ENCODE peak calls at places on chromosomes 5 and 9, in seven cellular contexts. J is GM12878, Y is K562, W is GM12892, H is SK-N-SH, I is H1, T is HepG2. K is an unnamed sample.

GRCh38 chr5:160087244-160087643 is 32.0 kb downstream of the PWWP2A start:
- DNase-seq in J (no peak), Y (no peak), W (no peak), H (no peak), I (no peak), T (no peak), K (no peak)

GRCh38 chr9:33426843-33427293 is 20.5 kb downstream of the AQP3 start:
- DNase-seq in J (no peak), Y (peak), W (no peak), H (no peak), I (no peak), T (no peak), K (no peak)

GRCh38 chr5:181217805-181218065 is 5.3 kb upstream of the TRIM41 start:
- DNase-seq in J (no peak), Y (no peak), W (no peak), H (no peak), I (no peak), T (no peak), K (no peak)

GRCh38 chr5:177433658-177434217 is 7.3 kb downstream of the GRK6 start:
- DNase-seq in J (no peak), Y (no peak), W (no peak), H (no peak), I (no peak), T (no peak), K (no peak)

GRCh38 chr5:133938932-133939331 is 29.5 kb downstream of the C5orf15 start:
- DNase-seq in J (no peak), Y (no peak), W (no peak), H (no peak), I (no peak), T (no peak), K (no peak)

GRCh38 chr5:179668404-179668803 is 12.4 kb downstream of the CBY3 start:
- DNase-seq in J (no peak), Y (peak), W (peak), H (peak), I (peak), T (peak), K (no peak)

GRCh38 chr5:178150977-178151734 is 2.5 kb downstream of the NHP2 start:
- DNase-seq in J (no peak), Y (no peak), W (no peak), H (no peak), I (no peak), T (no peak), K (no peak)

GRCh38 chr5:151024894-151025606 is 4.7 kb downstream of the GPX3 start:
- DNase-seq in J (no peak), Y (no peak), W (no peak), H (no peak), I (no peak), T (no peak), K (no peak)

GRCh38 chr9:97307091-97307490 is 368 bp upstream of the CCDC180 start:
- DNase-seq in J (no peak), Y (peak), W (no peak), H (peak), I (peak), T (no peak), K (no peak)

GRCh38 chr9:110197330-110198187 is 10.4 kb downstream of the C9orf152 start:
- DNase-seq in J (no peak), Y (no peak), W (no peak), H (no peak), I (no peak), T (peak), K (no peak)

GRCh38 chr9:33165263-33166151 is 1.6 kb downstream of the B4GALT1 start:
- DNase-seq in J (peak), Y (peak), W (no peak), H (no peak), I (no peak), T (peak), K (no peak)

GRCh38 chr5:142888469-142889085 is 118.4 kb downstream of the ARHGAP26 start:
- DNase-seq in J (no peak), Y (peak), W (no peak), H (peak), I (no peak), T (peak), K (no peak)

GRCh38 chr5:61023131-61023530 is 78.1 kb downstream of the NDUFAF2 start:
- DNase-seq in J (no peak), Y (no peak), W (no peak), H (no peak), I (no peak), T (no peak), K (no peak)

GRCh38 chr9:107175826-107176500 is 107.1 kb upstream of the RAD23B start:
- DNase-seq in J (no peak), Y (no peak), W (no peak), H (no peak), I (no peak), T (no peak), K (no peak)

GRCh38 chr9:98775831-98776441 is 20.4 kb downstream of the ANKS6 start:
- DNase-seq in J (no peak), Y (peak), W (peak), H (peak), I (no peak), T (peak), K (peak)

GRCh38 chr9:121447341-121447834 is 52.3 kb downstream of the GGTA1 start:
- DNase-seq in J (no peak), Y (no peak), W (no peak), H (no peak), I (no peak), T (no peak), K (no peak)

GRCh38 chr5:97063276-97063675 is 79.1 kb downstream of the LIX1 start:
- DNase-seq in J (no peak), Y (no peak), W (no peak), H (no peak), I (no peak), T (no peak), K (no peak)

GRCh38 chr5:120538149-120538548 is 74.0 kb downstream of the PRR16 start:
- DNase-seq in J (no peak), Y (no peak), W (no peak), H (no peak), I (no peak), T (no peak), K (no peak)

GRCh38 chr9:76987594-76988200 is 31.8 kb upstream of the FOXB2 start:
- DNase-seq in J (peak), Y (peak), W (no peak), H (no peak), I (peak), T (peak), K (peak)

GRCh38 chr9:88236531-88237453 is 98.5 kb upstream of the SPATA31C2 start:
- DNase-seq in J (no peak), Y (no peak), W (no peak), H (no peak), I (no peak), T (no peak), K (no peak)

GRCh38 chr5:57804007-57804444 is 321.4 kb upstream of the ACTBL2 start:
- DNase-seq in J (no peak), Y (no peak), W (no peak), H (no peak), I (no peak), T (no peak), K (no peak)

GRCh38 chr9:97557606-97558095 is 56.2 kb downstream of the TMOD1 start:
- DNase-seq in J (no peak), Y (no peak), W (no peak), H (peak), I (no peak), T (no peak), K (no peak)

GRCh38 chr9:82829818-82830217 is 233.1 kb downstream of the RASEF start:
- DNase-seq in J (no peak), Y (no peak), W (no peak), H (no peak), I (no peak), T (no peak), K (no peak)

GRCh38 chr9:107674252-107674936 is 184.8 kb upstream of the KLF4 start:
- DNase-seq in J (no peak), Y (no peak), W (no peak), H (no peak), I (peak), T (no peak), K (no peak)

GRCh38 chr5:141654298-141654697 is 3.1 kb upstream of the FCHSD1 start:
- DNase-seq in J (no peak), Y (no peak), W (no peak), H (no peak), I (no peak), T (no peak), K (no peak)

GRCh38 chr5:180640765-180641565 is 8.4 kb downstream of the FLT4 start:
- DNase-seq in J (no peak), Y (no peak), W (peak), H (peak), I (no peak), T (no peak), K (peak)

GRCh38 chr9:15927131-15927530 is 374.3 kb downstream of the CCDC171 start:
- DNase-seq in J (no peak), Y (no peak), W (no peak), H (no peak), I (no peak), T (no peak), K (no peak)

GRCh38 chr5:181164076-181164952 is 16.9 kb downstream of the OR2V2 start:
- DNase-seq in J (no peak), Y (no peak), W (no peak), H (no peak), I (no peak), T (no peak), K (no peak)

GRCh38 chr9:81538929-81539716 is 150.2 kb downstream of the TLE1 start:
- DNase-seq in J (no peak), Y (no peak), W (no peak), H (no peak), I (no peak), T (no peak), K (no peak)

GRCh38 chr9:15096959-15097358 is 186.7 kb upstream of the FREM1 start:
- DNase-seq in J (no peak), Y (no peak), W (no peak), H (no peak), I (no peak), T (no peak), K (no peak)

GRCh38 chr5:140216468-140217074 is 41.6 kb downstream of the CYSTM1 start:
- DNase-seq in J (no peak), Y (peak), W (no peak), H (no peak), I (no peak), T (no peak), K (no peak)

GRCh38 chr5:140219068-140219971 is 44.3 kb downstream of the CYSTM1 start:
- DNase-seq in J (no peak), Y (no peak), W (no peak), H (no peak), I (no peak), T (peak), K (no peak)

GRCh38 chr5:140217299-140218026 is 42.5 kb downstream of the CYSTM1 start:
- DNase-seq in J (no peak), Y (peak), W (no peak), H (no peak), I (no peak), T (no peak), K (no peak)

GRCh38 chr5:140213370-140213983 is 38.5 kb downstream of the CYSTM1 start:
- DNase-seq in J (no peak), Y (no peak), W (no peak), H (no peak), I (no peak), T (no peak), K (no peak)

GRCh38 chr5:140214831-140215230 is 39.8 kb downstream of the CYSTM1 start:
- DNase-seq in J (no peak), Y (no peak), W (no peak), H (no peak), I (no peak), T (no peak), K (no peak)
- TF ChIP-seq POLR2AphosphoS5 in J (no peak), Y (no peak), W (no peak), H (peak), I (no peak), T (no peak), K (no peak)

GRCh38 chr5:53091304-53091703 is 18.3 kb downstream of the MOCS2 start:
- DNase-seq in J (no peak), Y (no peak), W (no peak), H (no peak), I (no peak), T (no peak), K (no peak)
- TF ChIP-seq TAF1 in J (no peak), Y (no peak), W (no peak), H (no peak), I (no peak), T (no peak), K (no peak)

GRCh38 chr5:98877600-98877999 is 51.2 kb downstream of the CHD1 start:
- DNase-seq in J (no peak), Y (no peak), W (no peak), H (no peak), I (no peak), T (no peak), K (no peak)

GRCh38 chr5:98872679-98873078 is 56.1 kb downstream of the CHD1 start:
- DNase-seq in J (no peak), Y (no peak), W (no peak), H (no peak), I (no peak), T (no peak), K (no peak)
- TF ChIP-seq POLR2AphosphoS5 in J (no peak), Y (no peak), W (no peak), H (no peak), I (no peak), T (no peak), K (no peak)

GRCh38 chr5:27458318-27458717 is 419.9 kb upstream of the CDH9 start:
- DNase-seq in J (no peak), Y (no peak), W (no peak), H (no peak), I (no peak), T (no peak), K (no peak)
- TF ChIP-seq TAF1 in J (no peak), Y (no peak), W (no peak), H (no peak), I (no peak), T (no peak), K (no peak)

K was measured in GM12891.